ENCODE peak calls at places on chromosomes 5 and 9, in six cellular contexts. One of them, this sample, is unnamed.

GRCh38 chr5:74035521-74035937 is 409.5 kb downstream of the ARHGEF28 start:
- DNase-seq in heart right ventricle: peak; percentile 63
- DNase-seq in astrocyte: peak; percentile 70
- DNase-seq in HCT116: peak; percentile 36
- DNase-seq in keratinocyte: no peak
- DNase-seq in colonic mucosa: peak; percentile 25
- DNase-seq in this sample: no peak

GRCh38 chr5:154176191-154176590 is 14.3 kb upstream of the GALNT10 start:
- DNase-seq in heart right ventricle: no peak
- DNase-seq in astrocyte: peak; percentile 74
- DNase-seq in HCT116: no peak
- DNase-seq in keratinocyte: no peak
- DNase-seq in colonic mucosa: no peak
- DNase-seq in this sample: no peak

GRCh38 chr5:67141644-67142043 is 55.0 kb downstream of the CD180 start:
- DNase-seq in heart right ventricle: no peak
- DNase-seq in astrocyte: no peak
- DNase-seq in HCT116: no peak
- DNase-seq in keratinocyte: no peak
- DNase-seq in colonic mucosa: no peak
- DNase-seq in this sample: no peak

GRCh38 chr9:128554155-128554862 is 1.9 kb downstream of the SPTAN1 start:
- DNase-seq in heart right ventricle: peak; percentile 58
- DNase-seq in astrocyte: peak; percentile 94
- DNase-seq in HCT116: peak; percentile 35
- DNase-seq in keratinocyte: no peak
- DNase-seq in colonic mucosa: peak; percentile 64
- DNase-seq in this sample: peak; percentile 79

GRCh38 chr5:129078660-129079059 is 15.9 kb upstream of the ISOC1 start:
- DNase-seq in heart right ventricle: no peak
- DNase-seq in astrocyte: no peak
- DNase-seq in HCT116: no peak
- DNase-seq in keratinocyte: no peak
- DNase-seq in colonic mucosa: no peak
- DNase-seq in this sample: no peak

GRCh38 chr9:23771746-23772145 is 54.3 kb downstream of the ELAVL2 start:
- DNase-seq in heart right ventricle: no peak
- DNase-seq in astrocyte: peak; percentile 30
- DNase-seq in HCT116: no peak
- DNase-seq in keratinocyte: no peak
- DNase-seq in colonic mucosa: no peak
- DNase-seq in this sample: no peak

GRCh38 chr5:96661101-96661840 is 905 bp upstream of the CAST start:
- DNase-seq in heart right ventricle: peak; percentile 20
- DNase-seq in astrocyte: peak; percentile 49
- DNase-seq in HCT116: no peak
- DNase-seq in keratinocyte: no peak
- DNase-seq in colonic mucosa: peak; percentile 53
- DNase-seq in this sample: no peak

GRCh38 chr9:114258866-114259799 is 63.8 kb upstream of the ORM1 start:
- DNase-seq in heart right ventricle: no peak
- DNase-seq in astrocyte: no peak
- DNase-seq in HCT116: no peak
- DNase-seq in keratinocyte: no peak
- DNase-seq in colonic mucosa: no peak
- DNase-seq in this sample: no peak

GRCh38 chr5:17355585-17356346 is 138.3 kb downstream of the BASP1 start:
- DNase-seq in heart right ventricle: no peak
- DNase-seq in astrocyte: peak; percentile 71
- DNase-seq in HCT116: no peak
- DNase-seq in keratinocyte: peak; percentile 40
- DNase-seq in colonic mucosa: no peak
- DNase-seq in this sample: no peak

GRCh38 chr9:116605904-116606341 is 81.2 kb upstream of the TRIM32 start:
- DNase-seq in heart right ventricle: peak; percentile 34
- DNase-seq in astrocyte: no peak
- DNase-seq in HCT116: no peak
- DNase-seq in keratinocyte: no peak
- DNase-seq in colonic mucosa: no peak
- DNase-seq in this sample: no peak

GRCh38 chr9:94798201-94798600 is 71.7 kb downstream of the AOPEP start:
- DNase-seq in heart right ventricle: no peak
- DNase-seq in astrocyte: no peak
- DNase-seq in HCT116: no peak
- DNase-seq in keratinocyte: no peak
- DNase-seq in colonic mucosa: no peak
- DNase-seq in this sample: no peak

GRCh38 chr9:94798668-94799067 is 72.2 kb downstream of the AOPEP start:
- DNase-seq in heart right ventricle: no peak
- DNase-seq in astrocyte: no peak
- DNase-seq in HCT116: no peak
- DNase-seq in keratinocyte: no peak
- DNase-seq in colonic mucosa: no peak
- DNase-seq in this sample: no peak

GRCh38 chr9:94800424-94801117 is 74.1 kb downstream of the AOPEP start:
- DNase-seq in heart right ventricle: no peak
- DNase-seq in astrocyte: peak; percentile 63
- DNase-seq in HCT116: no peak
- DNase-seq in keratinocyte: no peak
- DNase-seq in colonic mucosa: no peak
- DNase-seq in this sample: no peak

GRCh38 chr9:94801242-94801641 is 74.7 kb downstream of the AOPEP start:
- DNase-seq in heart right ventricle: no peak
- DNase-seq in astrocyte: peak; percentile 53
- DNase-seq in HCT116: no peak
- DNase-seq in keratinocyte: no peak
- DNase-seq in colonic mucosa: no peak
- DNase-seq in this sample: no peak

GRCh38 chr9:94799578-94800264 is 73.2 kb downstream of the AOPEP start:
- DNase-seq in heart right ventricle: no peak
- DNase-seq in astrocyte: peak; percentile 95
- DNase-seq in HCT116: no peak
- DNase-seq in keratinocyte: no peak
- DNase-seq in colonic mucosa: no peak
- DNase-seq in this sample: no peak
- H3K27ac ChIP-seq in heart right ventricle: no peak overlapping the region
- H3K27ac ChIP-seq in astrocyte: peak overlapping the region; percentile 80
- H3K27ac ChIP-seq in HCT116: no peak overlapping the region
- H3K27ac ChIP-seq in keratinocyte: peak overlapping the region; percentile 85
- H3K27ac ChIP-seq in colonic mucosa: no peak overlapping the region
- H3K27ac ChIP-seq in this sample: no peak overlapping the region

DNA sequence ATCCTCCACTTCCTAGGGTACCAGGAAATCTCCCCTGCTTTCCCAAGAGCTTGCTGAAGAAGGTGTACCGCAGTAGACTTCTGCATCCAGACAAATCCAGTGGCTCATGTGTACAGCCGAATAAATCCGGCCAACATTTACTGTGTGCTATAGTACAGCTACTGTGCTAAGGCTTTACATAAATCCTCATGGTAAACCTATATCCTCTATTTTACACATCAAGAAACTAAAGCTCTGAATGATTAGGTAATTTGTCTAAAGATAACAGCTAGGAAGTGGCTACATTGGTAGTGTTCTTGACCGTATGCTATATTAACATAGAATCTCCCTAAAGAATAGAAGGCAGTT is 511 bp upstream of the WDR41 start:
- DNase-seq in heart right ventricle: no peak
- DNase-seq in astrocyte: no peak
- DNase-seq in HCT116: no peak
- DNase-seq in keratinocyte: no peak
- DNase-seq in colonic mucosa: no peak
- DNase-seq in this sample: no peak
- TF ChIP-seq CTCF in heart right ventricle: no peak
- TF ChIP-seq CTCF in astrocyte: no peak
- TF ChIP-seq CTCF in HCT116: no peak
- TF ChIP-seq CTCF in keratinocyte: no peak
- TF ChIP-seq CTCF in colonic mucosa: peak; percentile 8
- TF ChIP-seq CTCF in this sample: no peak

GRCh38 chr5:147906326-147907095 is at the start of gene C5orf46:
- DNase-seq in heart right ventricle: no peak
- DNase-seq in astrocyte: peak; percentile 84
- DNase-seq in HCT116: no peak
- DNase-seq in keratinocyte: no peak
- DNase-seq in colonic mucosa: no peak
- DNase-seq in this sample: no peak
- H3K27ac ChIP-seq in heart right ventricle: no peak within 1 kb of the TSS
- H3K27ac ChIP-seq in astrocyte: peak within 1 kb of the TSS; percentile 77
- H3K27ac ChIP-seq in HCT116: no peak within 1 kb of the TSS
- H3K27ac ChIP-seq in keratinocyte: peak within 1 kb of the TSS; percentile 11
- H3K27ac ChIP-seq in colonic mucosa: no peak within 1 kb of the TSS
- H3K27ac ChIP-seq in this sample: no peak within 1 kb of the TSS

DNA sequence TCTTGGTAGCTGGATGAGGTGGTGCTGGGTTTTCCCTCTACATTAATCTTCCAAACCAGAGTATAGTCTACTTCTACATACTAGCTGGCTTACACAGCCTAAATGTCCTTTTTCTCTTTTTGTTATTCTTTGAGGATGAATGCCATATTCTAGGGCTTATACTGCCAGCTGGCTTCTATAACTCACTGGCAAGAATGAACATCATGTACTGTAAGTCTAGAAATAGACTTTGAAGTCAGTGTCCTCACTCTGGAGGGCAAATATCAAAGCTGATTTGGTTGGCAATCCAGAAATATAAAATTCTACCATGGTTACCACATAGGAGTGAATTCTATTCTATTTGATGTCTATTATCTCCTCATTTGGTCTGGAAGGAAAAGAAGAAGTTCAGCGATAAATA is 251.7 kb upstream of the TYRP1 start:
- DNase-seq in heart right ventricle: no peak
- DNase-seq in astrocyte: no peak
- DNase-seq in HCT116: no peak
- DNase-seq in keratinocyte: no peak
- DNase-seq in colonic mucosa: no peak
- DNase-seq in this sample: no peak
- TF ChIP-seq CTCF in heart right ventricle: no peak
- TF ChIP-seq CTCF in astrocyte: no peak
- TF ChIP-seq CTCF in HCT116: no peak
- TF ChIP-seq CTCF in keratinocyte: no peak
- TF ChIP-seq CTCF in colonic mucosa: no peak
- TF ChIP-seq CTCF in this sample: no peak

This sample was measured in AG04450.